ENCODE peak calls at places on chromosomes 13 and 19, in five cellular contexts. M is nucleus accumbens; V is activated CD4-positive, alpha-beta T cell treated with anti-CD3 and anti-CD28 coated beads, Interleukin-2, amount 50 U/mL, for 4 hours; J is brain pericyte; D is AG09309. I is an unnamed sample.

GRCh38 chr19:47002106-47002766 is 17.4 kb upstream of the NPAS1 start:
- DNase-seq in V (no peak), J (no peak), D (no peak), M (no peak), I (no peak)

GRCh38 chr19:791605-792360 is 5.5 kb upstream of the PTBP1 start:
- DNase-seq in V (no peak), M (no peak), J (no peak), D (no peak), I (no peak)

GRCh38 chr19:8204961-8205360 is 4.2 kb upstream of the CERS4 start:
- DNase-seq in V (no peak), J (no peak), D (no peak), M (no peak), I (peak; percentile 86)

GRCh38 chr19:33691736-33692135 is 70.0 kb downstream of the CHST8 start:
- DNase-seq in J (no peak), V (no peak), D (no peak), M (no peak), I (no peak)

GRCh38 chr13:40664100-40665060 is 2.1 kb downstream of the FOXO1 start:
- DNase-seq in M (peak; percentile 74), V (peak; percentile 57), J (no peak), D (no peak), I (no peak)

GRCh38 chr13:32282096-32282711 is 33.0 kb downstream of the ZAR1L start:
- DNase-seq in M (no peak), V (no peak), D (no peak), J (no peak), I (no peak)

GRCh38 chr13:110830800-110831371 is 84.0 kb downstream of the ANKRD10 start:
- DNase-seq in V (no peak), D (no peak), J (no peak), M (no peak), I (no peak)

GRCh38 chr19:47284324-47284899 is 9.7 kb downstream of the INAFM1 start:
- DNase-seq in M (no peak), J (no peak), V (peak; percentile 25), D (no peak), I (no peak)

GRCh38 chr19:1408300-1409203 is 1.2 kb downstream of the DAZAP1 start:
- DNase-seq in D (no peak), M (no peak), V (peak; percentile 41), J (no peak), I (no peak)

GRCh38 chr19:15187026-15188007 is 13.5 kb downstream of the NOTCH3 start:
- DNase-seq in J (no peak), V (no peak), D (no peak), M (no peak), I (no peak)

GRCh38 chr13:91520952-91521351 is 122.5 kb downstream of the GPC5 start:
- DNase-seq in J (peak; percentile 48), V (no peak), D (no peak), M (no peak), I (peak; percentile 55)

GRCh38 chr13:101785858-101786257 is 333.4 kb downstream of the ITGBL1 start:
- DNase-seq in V (no peak), D (no peak), M (no peak), J (peak; percentile 17), I (peak; percentile 50)

I was measured in NCI-H1417 treated with DMSO at 0.1 percent for 48 hours.